ENCODE peak calls at places on chromosome 5, in nine cellular contexts. U is transverse colon, M is H1, A is Panc1, P is HL-60, G is endothelial cell of umbilical vein, Y is breast epithelium, B is K562, E is spleen. N is an unnamed sample.
A peak's percentile ranks its signal among the peaks of the same experiment; 100 is the strongest.

GRCh38 chr5:124689653-124690052 is 56.8 kb downstream of the ZNF608 start:
- DNase-seq in U (no peak), E (no peak), A (no peak), G (no peak), Y (no peak), P (no peak), M (no peak), B (no peak), N (no peak)

GRCh38 chr5:153883829-153884228 is 154.9 kb downstream of the FAM114A2 start:
- DNase-seq in B (no peak), M (no peak), U (no peak), Y (no peak), P (no peak), E (no peak), G (no peak), A (no peak), N (no peak)

GRCh38 chr5:154830219-154830595 is 20.2 kb downstream of the FAXDC2 start:
- DNase-seq in G (no peak), P (no peak), A (no peak), M (no peak), E (no peak), Y (no peak), B (peak; percentile 3), U (no peak), N (no peak)

GRCh38 chr5:91438871-91439270 is 55.8 kb upstream of the ARRDC3 start:
- DNase-seq in A (no peak), B (no peak), P (no peak), U (peak; percentile 35), E (no peak), M (no peak), G (no peak), Y (no peak), N (no peak)

GRCh38 chr5:144468542-144468941 is 297.9 kb downstream of the KCTD16 start:
- DNase-seq in Y (no peak), G (no peak), P (no peak), B (no peak), E (no peak), M (no peak), A (no peak), U (no peak), N (no peak)

GRCh38 chr5:163607256-163607655 is 101.8 kb downstream of the MAT2B start:
- DNase-seq in U (no peak), Y (no peak), G (no peak), P (no peak), A (no peak), M (no peak), B (no peak), E (no peak), N (no peak)

GRCh38 chr5:35659556-35659955 is 41.9 kb downstream of the SPEF2 start:
- DNase-seq in U (no peak), P (no peak), B (no peak), G (no peak), M (no peak), E (no peak), Y (no peak), A (no peak), N (no peak)

GRCh38 chr5:1722877-1723276 is 76.8 kb downstream of the MRPL36 start:
- DNase-seq in E (no peak), Y (peak; percentile 10), G (no peak), P (no peak), M (peak; percentile 30), A (no peak), B (no peak), U (no peak), N (no peak)

GRCh38 chr5:178644826-178645545 is 18.1 kb upstream of the CLK4 start:
- DNase-seq in A (no peak), M (no peak), U (no peak), G (no peak), Y (no peak), P (no peak), E (no peak), B (no peak), N (no peak)

DNA sequence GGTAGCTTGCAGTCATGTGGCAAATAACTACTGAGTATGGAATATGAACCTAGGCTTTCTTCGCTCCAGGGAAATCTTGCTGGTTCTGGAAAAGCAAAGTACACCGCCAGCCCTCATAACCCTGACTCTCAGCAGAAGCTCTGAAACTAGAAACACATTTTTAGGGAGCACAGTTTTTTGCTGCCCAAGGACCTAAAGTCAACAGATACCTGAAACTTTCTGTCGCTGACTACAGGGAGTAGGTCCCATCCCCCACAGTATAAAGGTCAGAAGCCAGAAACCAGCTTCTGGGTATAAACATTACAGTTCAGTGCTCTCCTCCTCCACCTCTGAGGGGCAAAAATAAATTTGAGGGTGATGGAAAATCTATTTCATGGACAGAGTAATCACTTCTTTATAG is 3.0 kb downstream of the ATOX1 start:
- DNase-seq in P (no peak), M (no peak), B (no peak), Y (no peak), E (no peak), A (no peak), U (no peak), G (no peak), N (no peak)
- TF ChIP-seq POLR2AphosphoS5 in P (no peak), M (no peak), B (no peak), Y (no peak), E (no peak), A (no peak), U (no peak), G (no peak), N (no peak)

DNA sequence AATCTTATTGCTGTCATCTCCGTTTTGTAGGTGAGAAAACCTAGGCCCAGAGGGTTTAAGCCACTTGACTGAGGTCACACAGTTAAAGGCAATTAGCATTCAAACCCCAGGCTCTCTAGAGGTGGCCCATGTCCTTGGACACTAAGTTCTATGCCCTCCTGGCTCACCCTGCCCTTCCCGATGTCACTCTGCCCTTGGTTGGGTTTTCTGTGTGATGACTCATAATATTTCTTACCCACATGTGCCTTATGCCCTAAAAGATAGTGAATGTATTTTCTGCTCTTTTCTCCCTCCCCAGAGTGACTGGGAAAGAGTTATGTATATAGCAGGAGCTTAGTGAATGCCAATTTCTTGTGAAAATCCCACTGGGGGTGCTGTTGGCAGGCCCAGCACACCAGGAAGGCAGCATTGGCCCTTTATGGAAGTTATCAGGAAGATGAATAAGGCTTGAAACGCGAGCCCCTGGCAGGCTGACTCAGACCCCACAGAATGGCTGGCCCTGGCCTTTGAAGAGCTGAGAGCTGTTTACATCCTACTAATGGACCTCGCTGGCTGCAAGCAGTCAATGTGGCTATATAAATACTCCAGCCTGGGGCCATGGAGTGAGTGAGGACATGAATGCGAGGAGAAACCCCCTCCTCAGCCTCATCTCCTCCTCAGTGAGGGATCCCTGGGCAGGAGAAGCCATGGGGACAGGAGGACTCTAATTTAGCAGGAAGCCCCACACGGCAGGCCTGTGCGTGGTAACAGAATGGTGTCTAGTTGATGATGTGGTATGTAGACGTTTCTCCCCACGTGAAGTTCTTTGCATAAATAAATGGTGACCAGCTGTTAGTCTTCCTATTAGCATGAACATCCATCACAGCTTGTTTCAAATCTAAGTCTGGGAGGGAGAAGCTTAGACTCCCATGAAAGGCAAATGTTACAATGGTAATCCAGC is 174.8 kb upstream of the PITX1 start:
- DNase-seq in G (peak; percentile 97), P (no peak), M (peak; percentile 39), B (no peak), U (peak; percentile 32), E (peak; percentile 64), A (peak; percentile 24), Y (peak; percentile 15), N (no peak)
- H3K27ac ChIP-seq in G (peak overlapping the region; percentile 59), P (no peak overlapping the region), M (no peak overlapping the region), B (no peak overlapping the region), U (peak overlapping the region; percentile 68), E (peak overlapping the region; percentile 45), A (no peak overlapping the region), Y (no peak overlapping the region), N (no peak overlapping the region)

GRCh38 chr5:168327994-168328393 is 36.5 kb downstream of the WWC1 start:
- DNase-seq in M (no peak), B (no peak), Y (no peak), A (no peak), P (no peak), G (no peak), U (no peak), E (peak; percentile 15), N (no peak)

GRCh38 chr5:168327451-168327850 is 36.0 kb downstream of the WWC1 start:
- DNase-seq in M (no peak), Y (no peak), A (no peak), P (no peak), G (no peak), B (no peak), E (no peak), U (no peak), N (no peak)

GRCh38 chr5:168328804-168329203 is 37.4 kb downstream of the WWC1 start:
- DNase-seq in M (peak; percentile 69), Y (no peak), E (peak; percentile 41), B (no peak), P (no peak), G (no peak), U (peak; percentile 66), A (no peak), N (no peak)

GRCh38 chr5:168327019-168327421 is 35.6 kb downstream of the WWC1 start:
- DNase-seq in E (no peak), Y (no peak), B (no peak), G (no peak), U (no peak), P (no peak), M (no peak), A (no peak), N (no peak)

DNA sequence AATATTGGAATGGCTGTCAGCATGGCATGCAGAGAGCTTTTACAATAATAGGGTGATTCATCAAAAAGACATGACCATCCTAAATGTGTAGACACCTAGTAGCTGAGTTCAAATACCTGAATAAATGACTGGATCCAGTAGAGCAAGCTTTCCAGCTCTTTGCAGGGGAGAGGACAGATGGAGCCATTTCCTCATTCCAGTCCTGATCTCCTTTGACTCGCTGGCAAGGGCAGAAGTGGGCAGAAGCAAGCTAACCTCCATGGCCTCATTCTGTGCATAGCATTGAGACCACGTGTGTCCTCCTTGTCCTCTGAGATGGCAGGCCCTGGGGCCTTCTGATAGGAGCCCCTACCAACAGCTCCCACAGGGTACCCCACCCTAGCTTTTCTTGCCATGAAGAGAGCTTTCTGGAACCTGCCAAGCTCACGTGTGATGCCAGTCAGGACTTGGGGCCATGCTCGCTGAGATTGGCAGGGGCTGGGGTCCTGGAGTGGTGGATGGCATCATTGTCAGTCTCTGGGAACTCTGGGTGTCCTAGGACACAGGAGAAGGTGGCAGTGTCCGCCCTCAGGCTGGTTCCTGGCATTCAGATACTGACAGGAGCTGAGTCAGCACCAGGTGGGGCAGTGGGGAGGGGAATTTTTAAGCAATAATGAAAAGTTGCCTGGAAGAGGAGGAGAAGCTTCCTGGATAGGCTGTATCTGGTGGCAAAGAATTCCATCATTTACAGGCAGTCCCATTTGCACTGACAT is 33.6 kb downstream of the WWC1 start:
- DNase-seq in P (no peak), Y (peak; percentile 44), A (no peak), G (no peak), U (no peak), E (peak; percentile 33), B (no peak), M (no peak), N (no peak)
- TF ChIP-seq POLR2AphosphoS5 in P (no peak), Y (no peak), A (no peak), G (no peak), U (no peak), E (no peak), B (no peak), M (no peak), N (no peak)

DNA sequence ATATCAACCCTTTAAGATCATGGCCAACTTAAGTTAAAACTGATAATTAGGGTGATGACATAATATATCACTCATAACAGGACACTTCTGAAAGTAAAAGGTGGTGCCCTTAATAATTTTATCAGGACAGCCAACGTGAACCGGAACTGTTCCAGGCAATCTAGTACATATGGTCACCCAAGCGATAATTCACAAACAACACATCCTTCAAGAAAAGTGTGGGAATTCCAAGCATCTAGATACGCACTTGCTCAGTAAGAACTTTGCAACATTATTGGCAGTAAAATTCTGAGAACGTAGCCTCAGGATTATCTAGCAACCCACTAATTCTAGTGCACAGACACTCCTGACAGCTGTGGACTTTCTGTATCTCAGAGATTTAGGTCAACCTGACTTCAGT is 85.7 kb downstream of the ALDH7A1 start:
- DNase-seq in M (no peak), P (no peak), U (no peak), Y (no peak), B (no peak), E (no peak), G (no peak), A (no peak), N (no peak)
- H3K27ac ChIP-seq in M (no peak overlapping the region), P (no peak overlapping the region), U (peak overlapping the region; percentile 64), Y (peak overlapping the region; percentile 71), B (peak overlapping the region; percentile 49), E (peak overlapping the region; percentile 85), G (no peak overlapping the region), A (no peak overlapping the region), N (no peak overlapping the region)